ENCODE peak calls at places on chromosomes 13 and 19, in eight cellular contexts. G, R, U, H, Y, P, N and T are unnamed samples.

GRCh38 chr19:49954092-49954825 is 6.7 kb downstream of the SIGLEC11 start:
- DNase-seq in G (no peak), R (peak; percentile 43), U (no peak), H (no peak), Y (no peak), P (no peak), N (no peak), T (no peak)

GRCh38 chr19:41551212-41551610 is 24.8 kb upstream of the CEACAM21 start:
- DNase-seq in G (no peak), R (no peak), U (no peak), H (no peak), Y (no peak), P (no peak), N (no peak), T (no peak)

GRCh38 chr13:75704942-75705320 is 68.8 kb downstream of the LMO7 start:
- DNase-seq in G (peak; percentile 84), R (peak; percentile 51), U (peak; percentile 64), H (peak; percentile 33), Y (no peak), P (no peak), N (no peak), T (peak; percentile 81)

GRCh38 chr13:44790289-44790688 is 199.0 kb downstream of the NUFIP1 start:
- DNase-seq in G (no peak), R (no peak), U (no peak), H (no peak), Y (no peak), P (no peak), N (no peak), T (no peak)

GRCh38 chr19:10010247-10010691 is at the start of gene COL5A3:
- DNase-seq in G (no peak), R (no peak), U (peak; percentile 11), H (peak; percentile 5), Y (peak; percentile 87), P (peak; percentile 59), N (no peak), T (peak; percentile 60)

GRCh38 chr19:28883241-28883693 is 329.7 kb downstream of the UQCRFS1 start:
- DNase-seq in G (no peak), R (no peak), U (no peak), H (no peak), Y (peak; percentile 72), P (no peak), N (no peak), T (no peak)

GRCh38 chr19:14048439-14049153 is 13.3 kb downstream of the PALM3 start:
- DNase-seq in G (no peak), R (no peak), U (peak; percentile 44), H (peak; percentile 55), Y (no peak), P (no peak), N (no peak), T (peak; percentile 72)

GRCh38 chr19:47226426-47227346 is 4.3 kb downstream of the BBC3 start:
- DNase-seq in G (peak; percentile 76), R (peak; percentile 77), U (peak; percentile 95), H (peak; percentile 71), Y (peak; percentile 95), P (peak; percentile 82), N (peak; percentile 95), T (peak; percentile 90)

GRCh38 chr19:33064117-33064777 is 441 bp downstream of the RHPN2 start:
- DNase-seq in G (no peak), R (peak; percentile 72), U (peak; percentile 68), H (peak; percentile 76), Y (no peak), P (no peak), N (peak; percentile 77), T (peak; percentile 64)

GRCh38 chr13:108220042-108220441 is 1.9 kb downstream of the ABHD13 start:
- DNase-seq in G (peak; percentile 57), R (no peak), U (no peak), H (peak; percentile 42), Y (no peak), P (no peak), N (no peak), T (peak; percentile 58)

GRCh38 chr19:56167064-56167578 is 8.7 kb upstream of the GALP start:
- DNase-seq in G (no peak), R (no peak), U (no peak), H (no peak), Y (no peak), P (no peak), N (no peak), T (no peak)

GRCh38 chr13:98664047-98664446 is 87.1 kb upstream of the STK24 start:
- DNase-seq in G (peak; percentile 85), R (no peak), U (no peak), H (no peak), Y (no peak), P (no peak), N (no peak), T (no peak)

GRCh38 chr13:75736132-75736531 is 100.0 kb downstream of the LMO7 start:
- DNase-seq in G (no peak), R (no peak), U (no peak), H (no peak), Y (no peak), P (no peak), N (no peak), T (no peak)

GRCh38 chr19:7831452-7831851 is 1.4 kb downstream of the EVI5L start:
- DNase-seq in G (peak; percentile 66), R (no peak), U (peak; percentile 62), H (no peak), Y (no peak), P (no peak), N (no peak), T (peak; percentile 25)

DNA sequence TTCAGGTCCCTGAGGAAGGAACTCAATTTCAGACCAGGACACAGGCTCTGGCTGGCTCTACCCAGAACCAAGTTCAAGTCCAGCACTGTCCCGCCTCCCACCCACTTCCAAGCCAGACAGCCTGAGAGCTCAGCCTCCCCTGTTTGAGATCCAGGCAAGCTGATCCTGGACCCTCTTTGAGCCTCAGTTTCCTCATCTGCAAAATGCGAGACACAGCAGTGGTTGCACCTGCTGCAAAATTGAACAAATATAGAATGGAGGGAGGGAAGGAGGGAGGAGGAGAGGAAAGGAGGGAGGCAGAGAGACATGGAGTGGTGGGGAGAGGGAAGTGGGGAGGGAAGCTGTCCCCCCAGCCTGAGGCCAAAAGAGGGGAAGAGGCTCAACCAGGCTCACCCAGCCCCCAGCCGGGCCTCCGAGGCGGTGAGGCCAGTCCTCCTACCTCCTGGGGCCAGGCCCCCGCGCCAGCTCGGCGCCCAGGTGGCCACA is 721 bp downstream of the TMEM221 start:
- DNase-seq in G (no peak), R (no peak), U (no peak), H (no peak), Y (no peak), P (no peak), N (no peak), T (no peak)
- H3K4me3 ChIP-seq in G (peak overlapping the region; percentile 56), R (peak overlapping the region; percentile 57), U (peak overlapping the region; percentile 50), H (no peak overlapping the region), Y (peak overlapping the region; percentile 54), P (peak overlapping the region; percentile 59), N (no peak overlapping the region), T (peak overlapping the region; percentile 36)

DNA sequence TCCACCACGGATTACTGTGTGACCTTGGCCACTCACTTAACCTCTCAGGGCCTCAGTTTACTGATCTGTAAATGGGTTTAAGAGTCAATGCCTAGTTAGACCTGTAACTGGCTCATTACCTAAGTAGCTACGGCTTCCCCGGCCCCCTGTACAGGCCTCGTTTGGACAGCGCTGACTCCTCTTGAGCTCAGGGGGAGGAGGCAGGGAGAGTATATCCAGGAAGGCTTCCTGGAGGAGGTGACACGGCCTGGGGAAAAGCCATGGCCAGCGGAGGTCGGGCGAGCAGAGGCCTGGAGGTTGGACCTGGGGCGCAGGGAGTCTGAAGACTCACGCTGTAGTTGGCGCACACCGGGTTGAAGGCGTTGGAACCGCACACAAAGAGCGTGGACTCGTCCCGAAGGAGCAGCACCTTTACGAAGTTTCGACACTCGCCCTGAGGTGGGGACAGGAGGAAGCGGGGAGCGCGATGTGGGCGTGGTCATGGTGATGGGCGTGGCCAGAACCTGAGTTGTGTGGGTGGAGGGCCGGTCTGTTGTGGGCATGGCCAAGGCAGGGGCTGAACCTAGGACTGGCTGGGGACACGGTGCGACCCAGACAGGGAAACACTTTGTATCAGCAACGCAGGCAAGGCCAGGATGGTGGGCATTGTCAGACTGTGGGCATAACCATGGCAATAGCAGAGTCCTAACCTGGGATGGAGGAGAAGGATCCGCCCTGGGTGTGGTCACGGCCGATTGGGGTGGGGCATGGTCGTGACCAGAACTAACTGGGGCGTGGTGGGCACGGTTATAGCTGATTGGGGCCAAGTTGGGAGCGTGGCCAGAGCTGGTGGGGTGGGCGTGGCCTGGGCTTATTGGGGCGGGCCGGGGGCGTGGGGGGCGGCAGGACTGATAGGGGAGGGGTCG is 3.6 kb downstream of the SEMA6B start:
- DNase-seq in G (peak; percentile 43), R (no peak), U (peak; percentile 68), H (no peak), Y (no peak), P (no peak), N (no peak), T (peak; percentile 46)
- TF ChIP-seq POLR2A in G (no peak), R (no peak), U (no peak), H (no peak), Y (no peak), P (no peak), N (no peak), T (no peak)

DNA sequence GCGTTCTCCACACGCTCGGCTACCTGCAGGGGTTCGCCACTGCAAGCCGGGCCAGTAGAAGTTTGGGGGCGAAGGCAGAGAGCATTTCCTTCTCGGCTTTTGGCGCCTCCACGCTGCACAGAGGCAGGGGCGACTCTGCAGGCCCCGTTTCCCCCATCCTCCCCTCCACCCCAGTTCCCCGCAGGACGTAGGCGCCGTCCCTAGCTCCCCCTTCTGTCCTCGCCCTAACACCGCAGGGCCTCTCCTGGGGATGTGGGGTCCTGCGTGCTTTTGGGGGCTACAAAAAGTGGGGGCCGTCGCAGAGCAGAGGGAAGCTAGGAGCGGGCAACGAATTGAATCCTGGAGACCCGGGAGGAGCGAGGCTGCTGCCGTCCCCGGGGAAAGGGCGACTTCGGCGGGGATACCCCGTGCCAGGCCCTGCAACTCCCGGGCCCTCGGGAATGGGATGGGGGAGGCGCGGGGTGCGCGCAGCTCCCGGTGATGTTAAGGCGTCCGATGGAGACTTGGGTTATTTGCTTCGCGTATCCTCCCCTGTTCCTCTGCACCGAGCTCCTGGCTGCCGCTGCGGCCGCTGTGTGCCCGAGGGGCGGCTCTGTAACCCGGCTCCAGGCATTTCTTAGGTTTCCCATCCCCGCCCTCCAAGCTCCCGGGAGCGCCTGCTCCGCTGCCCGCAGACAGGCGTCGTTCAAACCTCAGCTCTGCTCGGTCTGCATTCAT is 255.9 kb upstream of the SOX21 start:
- DNase-seq in G (no peak), R (no peak), U (peak; percentile 67), H (no peak), Y (no peak), P (no peak), N (no peak), T (no peak)
- H3K4me3 ChIP-seq in G (no peak overlapping the region), R (peak overlapping the region; percentile 28), U (peak overlapping the region; percentile 52), H (no peak overlapping the region), Y (peak overlapping the region; percentile 27), P (peak overlapping the region; percentile 14), N (no peak overlapping the region), T (peak overlapping the region; percentile 40)

DNA sequence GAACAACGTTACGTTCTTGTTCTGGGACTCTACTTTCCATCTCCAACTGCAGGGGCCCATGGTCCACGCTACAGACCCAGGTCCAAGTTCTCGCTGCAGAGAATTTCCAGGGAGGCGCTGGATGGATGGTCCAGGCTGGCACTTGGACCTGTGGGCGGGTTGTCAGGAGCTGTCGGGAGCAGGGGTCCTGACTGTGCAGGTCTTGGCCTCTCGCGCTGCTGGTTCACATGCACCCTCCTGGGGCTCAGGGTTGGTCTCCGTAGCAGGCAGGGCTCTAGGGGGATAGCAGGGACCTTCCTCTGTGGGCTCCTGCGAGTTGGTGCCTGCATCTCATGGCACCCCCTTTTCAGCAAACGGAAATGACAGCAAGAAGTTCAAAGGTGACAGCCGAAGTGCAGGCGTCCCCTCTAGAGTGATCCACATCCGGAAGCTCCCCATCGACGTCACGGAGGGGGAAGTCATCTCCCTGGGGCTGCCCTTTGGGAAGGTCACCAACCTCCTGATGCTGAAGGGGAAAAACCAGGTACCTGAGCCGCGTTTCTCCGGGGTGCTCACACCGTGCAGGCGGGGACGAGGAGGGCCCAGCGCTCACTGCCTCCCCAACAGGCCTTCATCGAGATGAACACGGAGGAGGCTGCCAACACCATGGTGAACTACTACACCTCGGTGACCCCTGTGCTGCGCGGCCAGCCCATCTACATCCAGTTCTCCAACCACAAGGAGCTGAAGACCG is 6.6 kb downstream of the PTBP1 start:
- DNase-seq in G (no peak), R (no peak), U (no peak), H (no peak), Y (no peak), P (no peak), N (no peak), T (no peak)
- TF ChIP-seq POLR2A in G (no peak), R (no peak), U (no peak), H (no peak), Y (no peak), P (no peak), N (no peak), T (no peak)